ENCODE peak calls at places on chromosomes 7 and 10, in nine cellular contexts. H, F, Y, D, A, I, C, G and B are unnamed samples.
A peak's percentile ranks its signal among the peaks of the same experiment; 100 is the strongest.

GRCh38 chr7:22586806-22587180 is 86.8 kb upstream of the STEAP1B start:
- DNase-seq in D (no peak), A (no peak), H (no peak), F (peak; percentile 56), G (peak; percentile 52), C (no peak), Y (no peak), I (no peak), B (no peak)

GRCh38 chr10:89478739-89479116 is 56.7 kb downstream of the SLC16A12 start:
- DNase-seq in I (no peak), H (no peak), C (no peak), Y (no peak), F (no peak), G (peak; percentile 67), D (no peak), A (no peak), B (no peak)

GRCh38 chr7:74289660-74290589 is 718 bp downstream of the CLIP2 start:
- DNase-seq in I (no peak), A (peak; percentile 65), D (no peak), Y (no peak), G (peak; percentile 77), F (peak; percentile 40), H (no peak), C (peak; percentile 82), B (peak; percentile 44)

GRCh38 chr10:29915116-29915785 is 144.1 kb downstream of the JCAD start:
- DNase-seq in G (peak; percentile 16), D (no peak), I (no peak), C (no peak), A (peak; percentile 15), F (no peak), H (no peak), Y (no peak), B (no peak)

GRCh38 chr7:128835790-128836641 is 5.8 kb downstream of the FLNC start:
- DNase-seq in Y (no peak), G (peak; percentile 81), I (no peak), D (no peak), C (peak; percentile 87), A (no peak), H (no peak), F (no peak), B (no peak)

GRCh38 chr10:95392711-95393164 is 101.9 kb upstream of the PDLIM1 start:
- DNase-seq in H (no peak), G (no peak), D (no peak), A (peak; percentile 57), I (no peak), F (no peak), Y (no peak), C (no peak), B (no peak)

GRCh38 chr7:50791921-50792341 is 9.2 kb upstream of the GRB10 start:
- DNase-seq in A (no peak), G (peak; percentile 78), I (no peak), C (no peak), D (no peak), H (no peak), F (peak; percentile 9), Y (no peak), B (no peak)

GRCh38 chr7:128361463-128362441 is at the start of gene PRRT4:
- DNase-seq in F (peak; percentile 82), C (peak; percentile 70), H (no peak), Y (no peak), D (no peak), G (peak; percentile 53), A (peak; percentile 51), I (peak; percentile 61), B (no peak)

GRCh38 chr7:111459065-111459756 is 103.1 kb downstream of the IMMP2L start:
- DNase-seq in G (no peak), I (no peak), C (no peak), F (no peak), D (no peak), H (no peak), A (no peak), Y (no peak), B (no peak)

GRCh38 chr10:2119316-2119715 is 382.0 kb upstream of the ADARB2 start:
- DNase-seq in A (peak; percentile 3), D (no peak), G (peak; percentile 22), C (no peak), I (no peak), H (no peak), Y (no peak), F (no peak), B (no peak)

GRCh38 chr10:28367865-28368541 is 65.1 kb upstream of the MPP7 start:
- DNase-seq in F (no peak), H (no peak), D (no peak), A (peak; percentile 55), C (no peak), G (peak; percentile 16), I (peak; percentile 88), Y (peak; percentile 30), B (no peak)

GRCh38 chr10:46536171-46536570 is 20.3 kb downstream of the GPRIN2 start:
- DNase-seq in F (no peak), H (no peak), C (peak; percentile 58), Y (no peak), I (no peak), G (no peak), D (no peak), A (no peak), B (no peak)

GRCh38 chr7:66905243-66905642 is 15.8 kb upstream of the TMEM248 start:
- DNase-seq in D (no peak), H (no peak), I (no peak), A (no peak), F (no peak), C (no peak), G (no peak), Y (no peak), B (no peak)

GRCh38 chr10:87973635-87974034 is 110.2 kb downstream of the PTEN start:
- DNase-seq in H (peak; percentile 7), A (no peak), C (no peak), G (peak; percentile 58), Y (no peak), D (no peak), I (no peak), F (no peak), B (no peak)

GRCh38 chr7:141198191-141198958 is 124.5 kb downstream of the TMEM178B start:
- DNase-seq in I (no peak), F (no peak), C (no peak), Y (no peak), A (no peak), G (no peak), D (no peak), H (no peak), B (no peak)

GRCh38 chr7:33686001-33686591 is 219.2 kb upstream of the BMPER start:
- DNase-seq in C (no peak), G (no peak), Y (no peak), D (no peak), H (no peak), I (no peak), A (no peak), F (peak; percentile 21), B (no peak)

GRCh38 chr7:24828871-24829661 is 71.8 kb upstream of the GSDME start:
- DNase-seq in Y (peak; percentile 10), F (no peak), D (no peak), G (no peak), A (no peak), C (no peak), H (no peak), I (no peak), B (no peak)

GRCh38 chr7:70569335-70569819 is 562.6 kb upstream of the GALNT17 start:
- DNase-seq in D (no peak), Y (no peak), G (no peak), A (peak; percentile 75), H (no peak), I (no peak), F (no peak), C (no peak), B (peak; percentile 55)

GRCh38 chr7:127793582-127793981 is 141.6 kb downstream of the SND1 start:
- DNase-seq in G (no peak), H (no peak), C (no peak), A (no peak), I (no peak), F (no peak), Y (no peak), D (no peak), B (no peak)

GRCh38 chr7:117882594-117882993 is 9.4 kb upstream of the CTTNBP2 start:
- DNase-seq in G (no peak), H (no peak), F (no peak), Y (no peak), C (no peak), I (no peak), D (no peak), A (no peak), B (no peak)